ENCODE peak calls at places on chromosomes 12 and 14, in eight cellular contexts. D, V, F, U, I, Q, Z and E are unnamed samples.

GRCh38 chr12:6772729-6773661 is 675 bp downstream of the LAG3 start:
- DNase-seq in D (no peak), V (no peak), F (no peak), I (no peak), U (peak; percentile 62), Q (no peak), Z (no peak), E (no peak)

GRCh38 chr12:44287545-44287944 is 451.7 kb downstream of the TMEM117 start:
- DNase-seq in Z (no peak), F (no peak), Q (no peak), I (no peak), U (no peak), D (peak; percentile 8), V (no peak), E (no peak)

GRCh38 chr14:57657487-57657886 is 163.8 kb upstream of the CCDC198 start:
- DNase-seq in I (no peak), Z (no peak), D (no peak), U (no peak), Q (no peak), F (no peak), V (peak; percentile 25), E (no peak)

GRCh38 chr14:94936901-94937321 is 167.0 kb upstream of the GSC start:
- DNase-seq in U (no peak), D (no peak), I (peak; percentile 8), Z (no peak), Q (no peak), F (no peak), V (no peak), E (no peak)

GRCh38 chr12:46518184-46518583 is 145.6 kb upstream of the SLC38A2 start:
- DNase-seq in V (no peak), D (no peak), Z (no peak), I (no peak), U (no peak), F (no peak), Q (no peak), E (no peak)

GRCh38 chr12:104055686-104056388 is 5.8 kb upstream of the GLT8D2 start:
- DNase-seq in Z (no peak), Q (peak; percentile 96), F (no peak), D (peak; percentile 84), U (no peak), I (peak; percentile 90), V (peak; percentile 70), E (no peak)

GRCh38 chr14:89336338-89336737 is 80.7 kb downstream of the FOXN3 start:
- DNase-seq in F (peak; percentile 23), I (no peak), Q (no peak), V (no peak), Z (no peak), U (no peak), D (no peak), E (no peak)

GRCh38 chr12:65188179-65188709 is 18.9 kb downstream of the LEMD3 start:
- DNase-seq in U (no peak), Q (no peak), D (no peak), I (no peak), Z (no peak), V (no peak), F (no peak), E (no peak)

GRCh38 chr12:93335603-93336162 is 42.0 kb upstream of the NUDT4 start:
- DNase-seq in D (no peak), Z (no peak), F (no peak), Q (no peak), U (no peak), I (no peak), V (no peak), E (no peak)

GRCh38 chr14:76426161-76426696 is 50.3 kb downstream of the ESRRB start:
- DNase-seq in Z (no peak), V (no peak), U (no peak), F (peak; percentile 18), Q (no peak), I (no peak), D (no peak), E (no peak)

GRCh38 chr12:3490848-3491382 is at the start of gene PRMT8:
- DNase-seq in Z (no peak), F (no peak), V (peak; percentile 3), Q (no peak), D (no peak), I (peak; percentile 3), U (peak; percentile 39), E (no peak)

GRCh38 chr14:64504897-64505771 is 564 bp downstream of the ZBTB1 start:
- DNase-seq in F (peak; percentile 90), U (peak; percentile 81), I (peak; percentile 89), V (peak; percentile 89), Z (peak; percentile 73), D (peak; percentile 84), Q (peak; percentile 81), E (peak; percentile 81)

GRCh38 chr14:92254786-92255185 is 68.2 kb upstream of the SLC24A4 start:
- DNase-seq in D (peak; percentile 52), Z (no peak), I (peak; percentile 60), U (no peak), V (no peak), F (no peak), Q (no peak), E (no peak)

GRCh38 chr12:50283230-50283923 is at the start of gene LIMA1:
- DNase-seq in I (peak; percentile 87), D (peak; percentile 80), F (peak; percentile 91), V (peak; percentile 84), U (peak; percentile 95), Q (peak; percentile 73), Z (peak; percentile 87), E (peak; percentile 86)

GRCh38 chr12:3727354-3727753 is 25.6 kb downstream of the CRACR2A start:
- DNase-seq in U (no peak), F (peak; percentile 54), Z (no peak), D (no peak), Q (no peak), I (no peak), V (no peak), E (no peak)